ENCODE peak calls at places on chromosome 3, in ten cellular contexts. One of them, this sample, is unnamed.

GRCh38 chr3:48919215-48920138 is 835 bp downstream of the ARIH2 start:
- DNase-seq in upper lobe of right lung: no peak
- DNase-seq in heart left ventricle: peak; percentile 30
- DNase-seq in lower lobe of right lung: no peak
- DNase-seq in A549: peak; percentile 58
- DNase-seq in uterus: no peak
- DNase-seq in thoracic aorta: no peak
- DNase-seq in A673: peak; percentile 64
- DNase-seq in dorsolateral prefrontal cortex: peak; percentile 35
- DNase-seq in lung: no peak
- DNase-seq in this sample: no peak

GRCh38 chr3:157275832-157276231 is 115.9 kb upstream of the CCNL1 start:
- DNase-seq in thoracic aorta: no peak
- DNase-seq in heart left ventricle: no peak
- DNase-seq in upper lobe of right lung: no peak
- DNase-seq in uterus: no peak
- DNase-seq in lung: no peak
- DNase-seq in A673: no peak
- DNase-seq in A549: no peak
- DNase-seq in dorsolateral prefrontal cortex: no peak
- DNase-seq in lower lobe of right lung: no peak
- DNase-seq in this sample: no peak

GRCh38 chr3:72050048-72050632 is 265.2 kb upstream of the PROK2 start:
- DNase-seq in dorsolateral prefrontal cortex: no peak
- DNase-seq in lower lobe of right lung: no peak
- DNase-seq in A549: no peak
- DNase-seq in A673: no peak
- DNase-seq in lung: no peak
- DNase-seq in heart left ventricle: no peak
- DNase-seq in thoracic aorta: no peak
- DNase-seq in upper lobe of right lung: no peak
- DNase-seq in uterus: no peak
- DNase-seq in this sample: no peak

GRCh38 chr3:165983284-165983683 is 146.1 kb upstream of the BCHE start:
- DNase-seq in lung: no peak
- DNase-seq in uterus: no peak
- DNase-seq in lower lobe of right lung: no peak
- DNase-seq in upper lobe of right lung: no peak
- DNase-seq in dorsolateral prefrontal cortex: no peak
- DNase-seq in thoracic aorta: no peak
- DNase-seq in A549: no peak
- DNase-seq in A673: no peak
- DNase-seq in heart left ventricle: no peak
- DNase-seq in this sample: no peak

GRCh38 chr3:197926418-197926817 is 23.6 kb upstream of the RPL35A start:
- DNase-seq in heart left ventricle: no peak
- DNase-seq in uterus: no peak
- DNase-seq in lung: no peak
- DNase-seq in lower lobe of right lung: no peak
- DNase-seq in dorsolateral prefrontal cortex: no peak
- DNase-seq in thoracic aorta: no peak
- DNase-seq in A549: no peak
- DNase-seq in upper lobe of right lung: no peak
- DNase-seq in A673: peak; percentile 18
- DNase-seq in this sample: no peak

GRCh38 chr3:55066406-55067128 is 138.7 kb upstream of the LRTM1 start:
- DNase-seq in lung: no peak
- DNase-seq in thoracic aorta: no peak
- DNase-seq in upper lobe of right lung: no peak
- DNase-seq in heart left ventricle: no peak
- DNase-seq in uterus: peak; percentile 54
- DNase-seq in A549: no peak
- DNase-seq in lower lobe of right lung: no peak
- DNase-seq in A673: no peak
- DNase-seq in dorsolateral prefrontal cortex: no peak
- DNase-seq in this sample: no peak

GRCh38 chr3:67468511-67468910 is 185.9 kb downstream of the SUCLG2 start:
- DNase-seq in heart left ventricle: no peak
- DNase-seq in A549: no peak
- DNase-seq in thoracic aorta: no peak
- DNase-seq in uterus: no peak
- DNase-seq in lower lobe of right lung: no peak
- DNase-seq in lung: no peak
- DNase-seq in dorsolateral prefrontal cortex: no peak
- DNase-seq in upper lobe of right lung: no peak
- DNase-seq in A673: peak; percentile 1
- DNase-seq in this sample: no peak

GRCh38 chr3:110521019-110521418 is 550.6 kb upstream of the NECTIN3 start:
- DNase-seq in lung: no peak
- DNase-seq in uterus: no peak
- DNase-seq in thoracic aorta: no peak
- DNase-seq in lower lobe of right lung: no peak
- DNase-seq in A673: no peak
- DNase-seq in A549: peak; percentile 1
- DNase-seq in dorsolateral prefrontal cortex: no peak
- DNase-seq in heart left ventricle: no peak
- DNase-seq in upper lobe of right lung: no peak
- DNase-seq in this sample: no peak

GRCh38 chr3:123448503-123449091 is at the start of gene ADCY5:
- DNase-seq in upper lobe of right lung: no peak
- DNase-seq in heart left ventricle: peak; percentile 49
- DNase-seq in A549: no peak
- DNase-seq in dorsolateral prefrontal cortex: no peak
- DNase-seq in lower lobe of right lung: no peak
- DNase-seq in thoracic aorta: no peak
- DNase-seq in A673: no peak
- DNase-seq in uterus: peak; percentile 35
- DNase-seq in lung: no peak
- DNase-seq in this sample: no peak

GRCh38 chr3:177835008-177835407 is 637.7 kb upstream of the TBL1XR1 start:
- DNase-seq in lower lobe of right lung: no peak
- DNase-seq in upper lobe of right lung: no peak
- DNase-seq in uterus: no peak
- DNase-seq in heart left ventricle: no peak
- DNase-seq in A673: peak; percentile 93
- DNase-seq in dorsolateral prefrontal cortex: no peak
- DNase-seq in thoracic aorta: no peak
- DNase-seq in lung: no peak
- DNase-seq in A549: no peak
- DNase-seq in this sample: no peak

GRCh38 chr3:5480190-5480589 is 292.7 kb downstream of the EDEM1 start:
- DNase-seq in A549: no peak
- DNase-seq in dorsolateral prefrontal cortex: no peak
- DNase-seq in uterus: no peak
- DNase-seq in thoracic aorta: no peak
- DNase-seq in lower lobe of right lung: no peak
- DNase-seq in lung: no peak
- DNase-seq in upper lobe of right lung: no peak
- DNase-seq in heart left ventricle: no peak
- DNase-seq in A673: no peak
- DNase-seq in this sample: no peak

GRCh38 chr3:111151438-111151837 is 79.8 kb downstream of the NECTIN3 start:
- DNase-seq in upper lobe of right lung: no peak
- DNase-seq in dorsolateral prefrontal cortex: no peak
- DNase-seq in A673: no peak
- DNase-seq in thoracic aorta: no peak
- DNase-seq in lower lobe of right lung: no peak
- DNase-seq in lung: no peak
- DNase-seq in heart left ventricle: no peak
- DNase-seq in A549: no peak
- DNase-seq in uterus: no peak
- DNase-seq in this sample: no peak

GRCh38 chr3:136731274-136731884 is 20.8 kb downstream of the STAG1 start:
- DNase-seq in lung: no peak
- DNase-seq in thoracic aorta: no peak
- DNase-seq in dorsolateral prefrontal cortex: no peak
- DNase-seq in uterus: no peak
- DNase-seq in heart left ventricle: no peak
- DNase-seq in A549: no peak
- DNase-seq in A673: no peak
- DNase-seq in upper lobe of right lung: no peak
- DNase-seq in lower lobe of right lung: no peak
- DNase-seq in this sample: no peak

GRCh38 chr3:188407158-188407880 is 253.4 kb downstream of the LPP start:
- DNase-seq in A549: no peak
- DNase-seq in uterus: no peak
- DNase-seq in thoracic aorta: no peak
- DNase-seq in lower lobe of right lung: no peak
- DNase-seq in lung: no peak
- DNase-seq in dorsolateral prefrontal cortex: no peak
- DNase-seq in A673: no peak
- DNase-seq in heart left ventricle: no peak
- DNase-seq in upper lobe of right lung: no peak
- DNase-seq in this sample: no peak

GRCh38 chr3:13870902-13871301 is 9.0 kb downstream of the WNT7A start:
- DNase-seq in upper lobe of right lung: no peak
- DNase-seq in uterus: no peak
- DNase-seq in A673: no peak
- DNase-seq in dorsolateral prefrontal cortex: no peak
- DNase-seq in thoracic aorta: no peak
- DNase-seq in lung: no peak
- DNase-seq in lower lobe of right lung: no peak
- DNase-seq in A549: no peak
- DNase-seq in heart left ventricle: no peak
- DNase-seq in this sample: no peak

GRCh38 chr3:4507010-4507596 is 14.0 kb downstream of the ITPR1 start:
- DNase-seq in A673: no peak
- DNase-seq in uterus: no peak
- DNase-seq in lung: no peak
- DNase-seq in heart left ventricle: no peak
- DNase-seq in upper lobe of right lung: no peak
- DNase-seq in dorsolateral prefrontal cortex: no peak
- DNase-seq in thoracic aorta: no peak
- DNase-seq in lower lobe of right lung: no peak
- DNase-seq in A549: no peak
- DNase-seq in this sample: no peak

GRCh38 chr3:28853830-28854229 is 427.0 kb upstream of the RBMS3 start:
- DNase-seq in dorsolateral prefrontal cortex: no peak
- DNase-seq in uterus: no peak
- DNase-seq in upper lobe of right lung: no peak
- DNase-seq in heart left ventricle: no peak
- DNase-seq in lower lobe of right lung: no peak
- DNase-seq in A673: peak; percentile 31
- DNase-seq in A549: no peak
- DNase-seq in thoracic aorta: no peak
- DNase-seq in lung: no peak
- DNase-seq in this sample: no peak

DNA sequence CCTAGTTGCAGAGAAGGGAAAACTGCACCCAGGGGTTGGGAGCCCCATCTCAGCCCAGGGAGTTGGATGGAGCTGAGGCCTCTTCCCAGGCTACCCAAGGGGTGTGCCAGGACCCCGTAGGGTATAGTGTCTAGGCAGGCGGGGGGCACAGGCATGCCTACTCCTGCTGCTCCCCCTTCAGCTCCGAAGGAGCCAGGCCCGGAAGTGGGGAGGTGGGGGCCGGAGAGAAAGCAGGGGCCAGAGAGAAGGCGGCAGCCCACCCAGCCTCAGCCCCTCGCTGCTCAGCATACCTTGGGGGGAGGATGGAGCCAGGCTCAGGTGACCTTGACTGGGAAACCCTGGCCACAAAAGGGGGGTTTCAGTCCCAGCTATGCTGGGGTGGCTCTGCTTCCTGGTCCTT is 1.4 kb downstream of the SEMA3F start:
- DNase-seq in lung: no peak
- DNase-seq in uterus: no peak
- DNase-seq in lower lobe of right lung: no peak
- DNase-seq in upper lobe of right lung: no peak
- DNase-seq in A673: no peak
- DNase-seq in A549: no peak
- DNase-seq in heart left ventricle: no peak
- DNase-seq in dorsolateral prefrontal cortex: no peak
- DNase-seq in thoracic aorta: no peak
- DNase-seq in this sample: no peak
- H3K4me3 ChIP-seq in lung: peak overlapping the region; percentile 74
- H3K4me3 ChIP-seq in uterus: peak overlapping the region; percentile 22
- H3K4me3 ChIP-seq in lower lobe of right lung: peak overlapping the region; percentile 63
- H3K4me3 ChIP-seq in upper lobe of right lung: peak overlapping the region; percentile 60
- H3K4me3 ChIP-seq in A673: peak overlapping the region; percentile 34
- H3K4me3 ChIP-seq in A549: peak overlapping the region; percentile 74
- H3K4me3 ChIP-seq in heart left ventricle: peak overlapping the region; percentile 75
- H3K4me3 ChIP-seq in dorsolateral prefrontal cortex: no peak overlapping the region
- H3K4me3 ChIP-seq in thoracic aorta: peak overlapping the region; percentile 69
- H3K4me3 ChIP-seq in this sample: peak overlapping the region; percentile 88

GRCh38 chr3:148202386-148202785 is 495.3 kb upstream of the AGTR1 start:
- DNase-seq in thoracic aorta: no peak
- DNase-seq in heart left ventricle: no peak
- DNase-seq in dorsolateral prefrontal cortex: no peak
- DNase-seq in upper lobe of right lung: no peak
- DNase-seq in A673: no peak
- DNase-seq in lung: no peak
- DNase-seq in lower lobe of right lung: no peak
- DNase-seq in A549: no peak
- DNase-seq in uterus: no peak
- DNase-seq in this sample: no peak
- TF ChIP-seq CTCF in thoracic aorta: no peak
- TF ChIP-seq CTCF in heart left ventricle: no peak
- TF ChIP-seq CTCF in dorsolateral prefrontal cortex: no peak
- TF ChIP-seq CTCF in upper lobe of right lung: peak; percentile 6
- TF ChIP-seq CTCF in A673: peak; percentile 45
- TF ChIP-seq CTCF in lung: no peak
- TF ChIP-seq CTCF in lower lobe of right lung: no peak
- TF ChIP-seq CTCF in A549: no peak
- TF ChIP-seq CTCF in uterus: no peak
- TF ChIP-seq CTCF in this sample: no peak

GRCh38 chr3:61562810-61563613 is 1.6 kb downstream of the PTPRG start:
- DNase-seq in thoracic aorta: no peak
- DNase-seq in A673: no peak
- DNase-seq in A549: peak; percentile 7
- DNase-seq in heart left ventricle: peak; percentile 53
- DNase-seq in uterus: peak; percentile 37
- DNase-seq in dorsolateral prefrontal cortex: peak; percentile 31
- DNase-seq in lung: no peak
- DNase-seq in upper lobe of right lung: peak; percentile 71
- DNase-seq in lower lobe of right lung: peak; percentile 50
- DNase-seq in this sample: no peak
- H3K27ac ChIP-seq in thoracic aorta: peak overlapping the region; percentile 97
- H3K27ac ChIP-seq in A673: no peak overlapping the region
- H3K27ac ChIP-seq in A549: peak overlapping the region; percentile 77
- H3K27ac ChIP-seq in heart left ventricle: peak overlapping the region; percentile 93
- H3K27ac ChIP-seq in uterus: peak overlapping the region; percentile 95
- H3K27ac ChIP-seq in dorsolateral prefrontal cortex: peak overlapping the region; percentile 95
- H3K27ac ChIP-seq in lung: peak overlapping the region; percentile 98
- H3K27ac ChIP-seq in upper lobe of right lung: peak overlapping the region; percentile 91
- H3K27ac ChIP-seq in lower lobe of right lung: peak overlapping the region; percentile 90
- H3K27ac ChIP-seq in this sample: peak overlapping the region; percentile 86

GRCh38 chr3:39506863-39507262 is 39.4 kb downstream of the MOBP start:
- DNase-seq in thoracic aorta: no peak
- DNase-seq in heart left ventricle: no peak
- DNase-seq in lower lobe of right lung: no peak
- DNase-seq in A673: no peak
- DNase-seq in uterus: no peak
- DNase-seq in dorsolateral prefrontal cortex: no peak
- DNase-seq in upper lobe of right lung: no peak
- DNase-seq in A549: no peak
- DNase-seq in lung: no peak
- DNase-seq in this sample: no peak
- H3K4me3 ChIP-seq in thoracic aorta: no peak overlapping the region
- H3K4me3 ChIP-seq in heart left ventricle: no peak overlapping the region
- H3K4me3 ChIP-seq in lower lobe of right lung: no peak overlapping the region
- H3K4me3 ChIP-seq in A673: no peak overlapping the region
- H3K4me3 ChIP-seq in uterus: no peak overlapping the region
- H3K4me3 ChIP-seq in dorsolateral prefrontal cortex: no peak overlapping the region
- H3K4me3 ChIP-seq in upper lobe of right lung: no peak overlapping the region
- H3K4me3 ChIP-seq in A549: no peak overlapping the region
- H3K4me3 ChIP-seq in lung: no peak overlapping the region
- H3K4me3 ChIP-seq in this sample: no peak overlapping the region

This sample was measured in vagina.